ENCODE peak calls at places on chromosomes 4 and X, in eight cellular contexts. P is CD4-positive, alpha-beta T cell; O is AG09309; X is omental fat pad; M is mammary epithelial cell; L is right atrium auricular region; T is fibroblast of mammary gland; G is WTC11. D is an unnamed sample.

GRCh38 chr4:105550641-105551040 is 1.8 kb upstream of the ARHGEF38 start:
- DNase-seq in P (no peak), O (no peak), X (no peak), M (peak), L (no peak), T (peak), G (no peak), D (peak)

GRCh38 chrX:41720125-41720780 is 3.7 kb upstream of the GPR82 start:
- DNase-seq in P (peak), O (no peak), X (no peak), M (no peak), L (no peak), T (peak), G (no peak), D (no peak)

GRCh38 chrX:4091046-4091760 is 377.8 kb upstream of the PRKX start:
- DNase-seq in P (no peak), O (no peak), X (no peak), M (peak), L (no peak), T (no peak), G (no peak), D (no peak)

GRCh38 chr4:125316391-125316780 is 1.6 kb downstream of the FAT4 start:
- DNase-seq in P (no peak), O (no peak), X (peak), M (no peak), L (peak), T (no peak), G (peak), D (peak)

GRCh38 chr4:66633472-66633871 is 911.8 kb downstream of the CENPC start:
- DNase-seq in P (no peak), O (peak), X (no peak), M (no peak), L (no peak), T (no peak), G (no peak), D (no peak)

GRCh38 chr4:53618321-53618720 is 27.0 kb upstream of the LNX1 start:
- DNase-seq in P (no peak), O (no peak), X (no peak), M (no peak), L (no peak), T (no peak), G (no peak), D (no peak)

GRCh38 chr4:19791422-19792113 is 460.1 kb upstream of the SLIT2 start:
- DNase-seq in P (no peak), O (no peak), X (no peak), M (no peak), L (no peak), T (no peak), G (no peak), D (peak)

GRCh38 chrX:134692990-134693389 is 34.7 kb upstream of the PLAC1 start:
- DNase-seq in P (no peak), O (no peak), X (no peak), M (peak), L (no peak), T (peak), G (no peak), D (no peak)

GRCh38 chr4:80206111-80206510 is 8.8 kb downstream of the PRDM8 start:
- DNase-seq in P (no peak), O (no peak), X (no peak), M (no peak), L (no peak), T (no peak), G (no peak), D (no peak)

DNA sequence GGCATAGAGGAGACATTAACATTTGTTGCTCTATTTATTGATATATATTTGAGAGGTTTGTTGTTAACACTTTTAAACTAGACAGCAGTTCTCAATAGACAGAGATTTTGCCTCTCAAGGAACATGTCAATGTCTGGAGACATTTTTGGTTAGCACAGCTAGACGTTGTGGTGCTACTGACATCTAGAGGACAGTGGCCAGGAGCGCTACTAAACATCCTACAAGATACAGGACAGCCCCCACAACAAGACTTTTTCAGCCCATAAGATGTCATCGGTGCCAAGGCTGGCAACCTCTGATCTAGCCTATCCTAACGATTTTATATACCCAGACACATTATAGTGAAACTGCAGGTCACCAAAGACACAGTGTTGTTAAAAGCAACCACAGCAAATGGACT is 18.4 kb upstream of the CTSO start:
- DNase-seq in P (no peak), O (no peak), X (no peak), M (no peak), L (no peak), T (peak), G (peak), D (peak)
- TF ChIP-seq CTCF in P (no peak), O (peak), X (no peak), M (peak), L (peak), T (peak), G (no peak), D (no peak)

DNA sequence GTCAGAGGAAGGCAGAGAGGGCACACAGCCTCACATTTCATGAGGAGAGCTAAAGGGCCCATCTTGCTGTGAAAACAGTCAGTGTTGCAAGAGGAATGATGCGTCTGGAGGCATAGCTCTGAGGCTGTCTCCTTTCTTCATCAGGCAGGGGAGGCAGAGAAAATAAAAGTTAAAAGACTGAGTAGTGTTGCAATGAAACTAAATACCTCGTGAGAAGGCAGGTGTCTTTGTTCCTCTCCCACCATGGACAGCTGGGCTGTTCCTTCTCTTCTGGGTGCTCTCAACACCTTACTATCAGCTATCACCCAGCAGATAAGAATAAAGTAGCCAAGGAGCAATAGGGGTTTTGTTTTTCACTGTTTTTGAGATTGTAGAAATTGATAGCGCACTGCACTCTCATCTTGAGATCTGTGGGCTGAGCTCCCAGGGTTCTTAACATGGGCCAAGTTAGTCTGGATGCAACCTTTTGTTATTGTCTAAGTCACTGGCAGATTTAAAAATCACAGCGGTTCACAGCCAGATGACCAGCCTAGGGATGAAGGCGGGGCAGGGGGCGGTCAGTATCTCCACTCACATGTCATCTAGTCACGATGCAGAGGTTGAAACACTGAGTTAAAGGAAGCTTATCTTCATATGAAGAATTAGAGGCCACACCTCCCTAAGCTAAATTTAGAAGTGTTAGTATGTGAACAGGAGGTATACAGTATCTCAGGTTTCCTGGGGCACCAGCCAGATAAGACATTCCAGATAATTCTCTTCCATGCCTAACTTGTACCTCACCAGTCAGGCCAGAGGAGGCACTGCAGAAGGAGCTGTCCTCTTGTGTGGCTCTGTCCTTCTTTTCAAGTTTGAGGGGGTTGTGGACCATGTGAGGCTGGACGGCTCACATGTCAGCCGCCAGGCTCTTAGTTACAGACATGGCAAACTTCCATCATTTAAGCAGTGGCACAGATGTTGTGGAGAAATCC is 36.9 kb downstream of the PARM1 start:
- DNase-seq in P (no peak), O (no peak), X (no peak), M (no peak), L (no peak), T (peak), G (peak), D (no peak)
- TF ChIP-seq CTCF in P (no peak), O (no peak), X (no peak), M (no peak), L (peak), T (peak), G (no peak), D (no peak)

DNA sequence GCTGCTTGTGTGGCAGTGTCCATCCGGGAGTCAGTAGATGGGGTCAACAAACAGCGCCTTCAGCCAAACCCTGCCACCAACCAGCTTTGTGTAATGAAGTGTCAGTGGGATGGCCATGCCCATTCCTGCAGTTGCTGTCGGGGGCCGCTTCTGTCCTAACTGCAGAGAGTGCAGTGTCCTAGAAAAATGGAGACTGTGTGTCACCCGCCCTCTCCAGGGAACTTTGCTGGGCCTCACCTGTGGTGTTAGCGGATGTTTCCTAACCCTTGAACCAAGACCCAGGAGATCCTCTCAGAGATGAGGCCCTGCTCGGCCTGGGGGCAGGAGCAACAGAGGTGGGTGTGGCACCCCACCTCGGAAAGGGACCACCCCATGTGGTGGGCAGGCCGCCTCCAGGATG is 35.3 kb upstream of the HGFAC start:
- DNase-seq in P (no peak), O (no peak), X (no peak), M (no peak), L (no peak), T (no peak), G (no peak), D (no peak)
- TF ChIP-seq CTCF in P (no peak), O (no peak), X (no peak), M (no peak), L (no peak), T (no peak), G (no peak), D (no peak)

DNA sequence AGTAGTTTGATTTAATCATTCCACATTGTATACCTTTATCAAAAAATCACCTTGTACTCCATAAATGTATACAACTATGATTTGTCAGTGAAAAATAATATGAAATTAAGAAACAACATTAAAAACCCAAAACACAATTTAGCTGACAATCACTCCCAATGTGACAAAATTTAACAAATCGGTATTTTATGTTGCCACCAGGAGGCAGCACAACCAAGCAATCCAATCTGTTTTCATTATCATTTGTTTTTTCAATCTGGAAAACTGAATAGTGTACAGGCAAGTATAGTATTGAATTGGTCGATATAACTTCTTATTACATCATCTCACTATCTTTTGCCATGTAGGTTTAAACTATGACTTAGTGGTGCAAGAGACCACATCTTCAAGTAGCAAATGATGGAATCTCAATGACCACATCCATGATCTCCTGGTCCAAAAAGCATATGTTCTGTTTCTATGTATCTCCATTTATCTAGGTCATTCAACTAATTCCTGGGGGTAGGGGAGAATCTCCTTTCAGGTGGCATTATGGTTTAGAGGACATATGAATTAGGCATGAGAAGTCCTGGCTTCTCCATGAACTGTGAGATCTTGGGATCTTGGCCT is 112.8 kb upstream of the AGA start:
- DNase-seq in P (no peak), O (no peak), X (no peak), M (peak), L (no peak), T (peak), G (no peak), D (peak)
- TF ChIP-seq CTCF in P (peak), O (peak), X (no peak), M (peak), L (peak), T (peak), G (peak), D (peak)

DNA sequence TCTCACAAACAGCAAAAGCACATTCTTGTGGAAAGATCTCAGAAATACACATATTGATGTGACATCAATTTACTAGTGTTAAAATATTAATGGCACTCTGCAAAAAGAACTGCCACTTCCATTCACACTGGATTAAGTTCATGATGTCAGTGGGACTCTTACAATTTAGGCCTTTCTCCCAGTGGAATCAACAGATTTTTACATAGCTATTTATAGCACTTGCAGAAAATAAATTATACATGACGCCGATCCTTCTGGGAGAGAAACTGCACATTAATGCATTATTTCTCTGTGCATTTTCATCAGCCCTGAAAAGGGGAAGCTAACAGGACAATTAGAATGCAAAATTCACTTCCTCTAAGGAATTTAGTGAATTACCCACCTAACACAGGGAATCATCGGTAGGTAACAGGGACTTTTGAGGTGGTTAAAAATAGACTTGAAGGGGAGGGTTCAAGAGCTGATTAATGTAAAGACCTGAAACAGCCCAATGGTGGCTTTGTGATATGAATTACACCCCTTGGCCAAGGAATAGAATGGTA is 15.7 kb downstream of the LGI2 start:
- DNase-seq in P (no peak), O (no peak), X (no peak), M (no peak), L (no peak), T (no peak), G (no peak), D (no peak)
- TF ChIP-seq CTCF in P (no peak), O (no peak), X (no peak), M (no peak), L (no peak), T (no peak), G (no peak), D (no peak)

GRCh38 chr4:130336585-130337217 is 1240.7 kb downstream of the C4orf33 start:
- DNase-seq in P (no peak), O (no peak), X (no peak), M (no peak), L (no peak), T (peak), G (no peak), D (peak)
- TF ChIP-seq CTCF in P (no peak), O (peak), X (no peak), M (peak), L (peak), T (peak), G (peak), D (peak)

DNA sequence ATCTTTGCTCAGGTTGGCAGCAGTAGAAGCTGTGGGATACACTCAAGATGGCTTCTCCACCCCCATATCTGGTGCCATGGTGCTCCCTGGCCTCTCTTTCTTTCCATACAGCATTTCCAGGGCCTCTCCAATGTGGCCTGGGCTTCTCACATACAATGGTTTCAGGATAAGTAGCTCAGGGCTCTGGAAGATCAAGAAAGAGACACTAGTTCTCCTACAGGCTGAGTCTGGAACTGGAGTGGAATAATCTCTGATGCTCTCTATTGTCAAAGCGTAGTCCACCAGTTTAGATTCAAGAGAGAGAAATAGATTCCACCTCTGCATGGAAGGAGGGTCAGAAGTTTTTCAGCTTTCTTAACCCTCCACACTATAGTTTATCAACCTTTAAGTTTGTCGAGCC is 138.2 kb upstream of the AADAT start:
- DNase-seq in P (no peak), O (no peak), X (no peak), M (peak), L (no peak), T (no peak), G (no peak), D (no peak)
- TF ChIP-seq CTCF in P (no peak), O (no peak), X (no peak), M (peak), L (no peak), T (peak), G (no peak), D (no peak)

GRCh38 chrX:43333543-43333942 is 322.6 kb upstream of the MAOA start:
- DNase-seq in P (no peak), O (no peak), X (no peak), M (no peak), L (no peak), T (no peak), G (no peak), D (peak)
- TF ChIP-seq CTCF in P (peak), O (no peak), X (no peak), M (peak), L (no peak), T (no peak), G (no peak), D (peak)

D was measured in MCF 10A.